ENCODE peak calls at places on chromosomes 2 and 18, in eight cellular contexts. P is mammary epithelial cell; Q is ACHN; W is activated CD4-positive, alpha-beta T cell treated with anti-CD3 and anti-CD28 coated beads, Interleukin-2, amount 10 ng/mL, durations not matched to agents 7 days and 5 days; X is aorta; R is Right ventricle myocardium superior; O is effector CD8-positive, alpha-beta T cell; K is lower lobe of right lung. N is an unnamed sample.

GRCh38 chr2:25539141-25539540 is 134.2 kb downstream of the DTNB start:
- DNase-seq in P (no peak), Q (no peak), W (no peak), X (no peak), O (no peak), R (no peak), K (no peak), N (no peak)

GRCh38 chr2:175220075-175220474 is 38.6 kb upstream of the ATP5MC3 start:
- DNase-seq in P (no peak), W (no peak), R (no peak), X (no peak), Q (no peak), O (no peak), K (no peak), N (no peak)

GRCh38 chr2:169911119-169911518 is 83.9 kb downstream of the UBR3 start:
- DNase-seq in W (no peak), K (no peak), Q (no peak), P (no peak), X (no peak), R (no peak), O (no peak), N (no peak)

GRCh38 chr2:8661736-8662135 is 20.1 kb upstream of the ID2 start:
- DNase-seq in R (peak; percentile 67), O (no peak), W (no peak), X (no peak), P (no peak), K (no peak), Q (no peak), N (no peak)

GRCh38 chr2:109256921-109257320 is 127.9 kb downstream of the SH3RF3 start:
- DNase-seq in W (no peak), K (no peak), Q (no peak), O (no peak), R (no peak), P (no peak), X (no peak), N (no peak)

GRCh38 chr18:45164551-45164950 is 450.7 kb upstream of the SLC14A2 start:
- DNase-seq in Q (no peak), K (no peak), R (no peak), X (no peak), W (no peak), O (no peak), P (no peak), N (no peak)

GRCh38 chr18:3448845-3449701 is 899 bp upstream of the TGIF1 start:
- DNase-seq in Q (peak; percentile 75), X (peak; percentile 93), R (peak; percentile 91), K (peak; percentile 92), O (peak; percentile 66), W (peak; percentile 85), P (peak; percentile 96), N (no peak)

GRCh38 chr2:232418466-232419244 is 12.0 kb downstream of the ALPG start:
- DNase-seq in W (no peak), R (no peak), X (no peak), K (peak; percentile 68), Q (no peak), O (no peak), P (peak; percentile 31), N (no peak)

GRCh38 chr2:28725021-28725711 is 26.5 kb upstream of the PPP1CB start:
- DNase-seq in K (no peak), R (no peak), X (no peak), O (no peak), W (no peak), P (no peak), Q (no peak), N (no peak)

GRCh38 chr2:152466041-152466440 is 131.1 kb downstream of the FMNL2 start:
- DNase-seq in X (no peak), K (no peak), O (no peak), W (no peak), P (no peak), Q (peak; percentile 72), R (no peak), N (no peak)

GRCh38 chr2:232700154-232700553 is 3.0 kb downstream of the GIGYF2 start:
- DNase-seq in W (no peak), X (no peak), O (no peak), Q (no peak), R (no peak), K (no peak), P (no peak), N (no peak)

GRCh38 chr2:232980683-232981082 is 32.4 kb downstream of the NGEF start:
- DNase-seq in Q (no peak), P (peak; percentile 24), O (no peak), X (peak; percentile 33), W (no peak), K (no peak), R (no peak), N (no peak)

GRCh38 chr2:10385933-10386773 is 62.0 kb downstream of the ODC1 start:
- DNase-seq in X (peak; percentile 71), R (no peak), K (no peak), P (no peak), Q (peak; percentile 72), O (no peak), W (no peak), N (no peak)

GRCh38 chr2:42102606-42103450 is 55.0 kb downstream of the PKDCC start:
- DNase-seq in O (peak; percentile 44), X (peak; percentile 88), P (no peak), K (peak; percentile 78), Q (peak; percentile 68), W (peak; percentile 48), R (peak; percentile 75), N (no peak)

GRCh38 chr2:8575011-8575750 is 106.7 kb upstream of the ID2 start:
- DNase-seq in R (no peak), Q (no peak), O (peak; percentile 16), P (no peak), W (peak; percentile 55), X (no peak), K (no peak), N (no peak)

GRCh38 chr2:74099835-74100234 is 47.9 kb downstream of the BOLA3 start:
- DNase-seq in K (peak; percentile 75), P (no peak), Q (no peak), O (no peak), R (peak; percentile 68), W (no peak), X (no peak), N (no peak)

GRCh38 chr2:233079953-233080835 is 20.1 kb downstream of the INPP5D start:
- DNase-seq in X (peak; percentile 20), Q (no peak), R (no peak), K (no peak), P (no peak), O (no peak), W (peak; percentile 31), N (no peak)

GRCh38 chr2:56540467-56540866 is 356.7 kb downstream of the CCDC85A start:
- DNase-seq in X (no peak), R (no peak), W (no peak), Q (no peak), P (no peak), K (no peak), O (no peak), N (no peak)

GRCh38 chr2:151716721-151717120 is 17.6 kb downstream of the NEB start:
- DNase-seq in K (no peak), O (no peak), W (no peak), P (no peak), R (no peak), X (no peak), Q (peak; percentile 45), N (no peak)

GRCh38 chr18:765764-766549 is 46.1 kb downstream of the YES1 start:
- DNase-seq in O (no peak), X (no peak), K (no peak), P (no peak), Q (no peak), R (no peak), W (no peak), N (no peak)

GRCh38 chr18:76476665-76477561 is 18.1 kb downstream of the ZNF516 start:
- DNase-seq in P (no peak), Q (peak; percentile 86), O (no peak), K (no peak), R (no peak), X (no peak), W (no peak), N (no peak)

GRCh38 chr2:106572541-106573148 is 85.5 kb downstream of the CD8B2 start:
- DNase-seq in X (no peak), R (no peak), Q (peak; percentile 46), P (no peak), O (no peak), K (no peak), W (no peak), N (no peak)

GRCh38 chr2:236136483-236136882 is 31.7 kb downstream of the GBX2 start:
- DNase-seq in P (no peak), O (no peak), W (no peak), R (no peak), K (no peak), Q (no peak), X (no peak), N (no peak)

GRCh38 chr18:22542400-22542835 is 124.7 kb upstream of the CTAGE1 start:
- DNase-seq in W (no peak), K (peak; percentile 61), P (peak; percentile 60), R (peak; percentile 60), O (no peak), Q (no peak), X (peak; percentile 79), N (no peak)

GRCh38 chr2:142190805-142191204 is 60.0 kb upstream of the LRP1B start:
- DNase-seq in R (no peak), X (no peak), W (no peak), P (peak; percentile 8), O (no peak), Q (peak; percentile 27), K (no peak), N (no peak)

GRCh38 chr2:86079981-86080911 is 25.4 kb downstream of the POLR1A start:
- DNase-seq in Q (peak; percentile 70), O (peak; percentile 64), R (peak; percentile 89), K (peak; percentile 89), W (peak; percentile 91), P (peak; percentile 30), X (peak; percentile 94), N (peak; percentile 45)

GRCh38 chr18:32530947-32531651 is 60.4 kb upstream of the GAREM1 start:
- DNase-seq in O (no peak), X (no peak), K (no peak), P (peak; percentile 95), Q (no peak), W (peak; percentile 48), R (no peak), N (no peak)

GRCh38 chr2:216139884-216140283 is 30.7 kb downstream of the XRCC5 start:
- DNase-seq in P (peak; percentile 14), W (peak; percentile 59), K (no peak), O (peak; percentile 1), R (no peak), X (no peak), Q (peak; percentile 39), N (no peak)

GRCh38 chr2:231926761-231927565 is 767 bp upstream of the NPPC start:
- DNase-seq in X (peak; percentile 74), Q (no peak), O (no peak), W (no peak), P (no peak), K (peak; percentile 42), R (no peak), N (no peak)

GRCh38 chr2:123851281-123851680 is 173.8 kb upstream of the CNTNAP5 start:
- DNase-seq in R (no peak), Q (no peak), K (no peak), P (no peak), O (no peak), X (no peak), W (no peak), N (no peak)

N was measured in GM19239.